ENCODE peak calls at places on chromosomes 11 and 22, in eight cellular contexts. One of them, this sample, is unnamed.

GRCh38 chr11:47766363-47767227 is 546 bp downstream of the FNBP4 start:
- DNase-seq in pancreas: peak
- DNase-seq in Right ventricle myocardium superior: peak
- DNase-seq in HuH-7.5: no peak
- DNase-seq in EH: peak
- DNase-seq in ureter: peak
- DNase-seq in mesendoderm: peak
- DNase-seq in mucosa of gallbladder: peak
- DNase-seq in this sample: peak

GRCh38 chr22:23063539-23064380 is 6.6 kb upstream of the GNAZ start:
- DNase-seq in ureter: peak
- DNase-seq in mesendoderm: no peak
- DNase-seq in EH: no peak
- DNase-seq in Right ventricle myocardium superior: no peak
- DNase-seq in pancreas: peak
- DNase-seq in mucosa of gallbladder: peak
- DNase-seq in HuH-7.5: no peak
- DNase-seq in this sample: no peak

GRCh38 chr22:17518379-17518778 is 44.9 kb upstream of the SLC25A18 start:
- DNase-seq in mesendoderm: no peak
- DNase-seq in HuH-7.5: no peak
- DNase-seq in ureter: no peak
- DNase-seq in Right ventricle myocardium superior: no peak
- DNase-seq in mucosa of gallbladder: no peak
- DNase-seq in EH: no peak
- DNase-seq in pancreas: no peak
- DNase-seq in this sample: no peak

GRCh38 chr11:2578006-2578933 is 121.5 kb downstream of the KCNQ1OT1 start:
- DNase-seq in ureter: peak
- DNase-seq in mucosa of gallbladder: no peak
- DNase-seq in HuH-7.5: no peak
- DNase-seq in EH: no peak
- DNase-seq in Right ventricle myocardium superior: peak
- DNase-seq in mesendoderm: no peak
- DNase-seq in pancreas: no peak
- DNase-seq in this sample: no peak

GRCh38 chr11:2998073-2998850 is 6.1 kb upstream of the NAP1L4 start:
- DNase-seq in Right ventricle myocardium superior: no peak
- DNase-seq in EH: no peak
- DNase-seq in mucosa of gallbladder: no peak
- DNase-seq in ureter: peak
- DNase-seq in HuH-7.5: no peak
- DNase-seq in pancreas: peak
- DNase-seq in mesendoderm: peak
- DNase-seq in this sample: no peak

GRCh38 chr11:134655189-134655937 is 243.3 kb upstream of the B3GAT1 start:
- DNase-seq in EH: no peak
- DNase-seq in Right ventricle myocardium superior: no peak
- DNase-seq in mucosa of gallbladder: no peak
- DNase-seq in pancreas: no peak
- DNase-seq in HuH-7.5: no peak
- DNase-seq in mesendoderm: no peak
- DNase-seq in ureter: peak
- DNase-seq in this sample: no peak

GRCh38 chr11:41281131-41281742 is 178.2 kb downstream of the LRRC4C start:
- DNase-seq in HuH-7.5: no peak
- DNase-seq in EH: no peak
- DNase-seq in mesendoderm: peak
- DNase-seq in pancreas: no peak
- DNase-seq in ureter: no peak
- DNase-seq in Right ventricle myocardium superior: no peak
- DNase-seq in mucosa of gallbladder: no peak
- DNase-seq in this sample: no peak

GRCh38 chr22:35443338-35443737 is 43.4 kb downstream of the MCM5 start:
- DNase-seq in pancreas: no peak
- DNase-seq in mucosa of gallbladder: no peak
- DNase-seq in HuH-7.5: no peak
- DNase-seq in mesendoderm: no peak
- DNase-seq in Right ventricle myocardium superior: no peak
- DNase-seq in ureter: no peak
- DNase-seq in EH: no peak
- DNase-seq in this sample: no peak

GRCh38 chr11:587978-588380 is 11.7 kb downstream of the PHRF1 start:
- DNase-seq in mesendoderm: peak
- DNase-seq in pancreas: no peak
- DNase-seq in Right ventricle myocardium superior: no peak
- DNase-seq in mucosa of gallbladder: peak
- DNase-seq in ureter: no peak
- DNase-seq in EH: peak
- DNase-seq in HuH-7.5: peak
- DNase-seq in this sample: no peak

GRCh38 chr11:2653930-2654739 is 45.7 kb downstream of the KCNQ1OT1 start:
- DNase-seq in Right ventricle myocardium superior: peak
- DNase-seq in mesendoderm: no peak
- DNase-seq in EH: no peak
- DNase-seq in mucosa of gallbladder: no peak
- DNase-seq in HuH-7.5: no peak
- DNase-seq in pancreas: no peak
- DNase-seq in ureter: no peak
- DNase-seq in this sample: no peak

GRCh38 chr11:106463796-106464201 is 386.3 kb downstream of the AASDHPPT start:
- DNase-seq in Right ventricle myocardium superior: no peak
- DNase-seq in mesendoderm: no peak
- DNase-seq in ureter: no peak
- DNase-seq in pancreas: no peak
- DNase-seq in EH: peak
- DNase-seq in mucosa of gallbladder: no peak
- DNase-seq in HuH-7.5: no peak
- DNase-seq in this sample: no peak

GRCh38 chr22:45201678-45202332 is 38.1 kb downstream of the NUP50 start:
- DNase-seq in EH: peak
- DNase-seq in mesendoderm: no peak
- DNase-seq in mucosa of gallbladder: no peak
- DNase-seq in HuH-7.5: no peak
- DNase-seq in ureter: no peak
- DNase-seq in Right ventricle myocardium superior: no peak
- DNase-seq in pancreas: no peak
- DNase-seq in this sample: no peak

GRCh38 chr11:110250168-110250567 is 46.2 kb downstream of the RDX start:
- DNase-seq in HuH-7.5: no peak
- DNase-seq in EH: no peak
- DNase-seq in pancreas: no peak
- DNase-seq in Right ventricle myocardium superior: no peak
- DNase-seq in ureter: no peak
- DNase-seq in mucosa of gallbladder: no peak
- DNase-seq in mesendoderm: peak
- DNase-seq in this sample: no peak

GRCh38 chr11:14320020-14320419 is 39.0 kb downstream of the RRAS2 start:
- DNase-seq in HuH-7.5: no peak
- DNase-seq in EH: peak
- DNase-seq in pancreas: no peak
- DNase-seq in ureter: no peak
- DNase-seq in mucosa of gallbladder: peak
- DNase-seq in Right ventricle myocardium superior: no peak
- DNase-seq in mesendoderm: no peak
- DNase-seq in this sample: no peak

GRCh38 chr11:6438979-6439571 is 1.7 kb downstream of the HPX start:
- DNase-seq in pancreas: peak
- DNase-seq in HuH-7.5: peak
- DNase-seq in mesendoderm: peak
- DNase-seq in Right ventricle myocardium superior: no peak
- DNase-seq in mucosa of gallbladder: peak
- DNase-seq in EH: peak
- DNase-seq in ureter: peak
- DNase-seq in this sample: peak

GRCh38 chr22:44604455-44604854 is 97.5 kb upstream of the PRR5 start:
- DNase-seq in EH: no peak
- DNase-seq in pancreas: no peak
- DNase-seq in mucosa of gallbladder: no peak
- DNase-seq in HuH-7.5: no peak
- DNase-seq in ureter: no peak
- DNase-seq in Right ventricle myocardium superior: no peak
- DNase-seq in mesendoderm: no peak
- DNase-seq in this sample: no peak

GRCh38 chr11:33942954-33943353 is 51.1 kb upstream of the LMO2 start:
- DNase-seq in mucosa of gallbladder: no peak
- DNase-seq in HuH-7.5: no peak
- DNase-seq in ureter: no peak
- DNase-seq in Right ventricle myocardium superior: peak
- DNase-seq in mesendoderm: no peak
- DNase-seq in EH: peak
- DNase-seq in pancreas: no peak
- DNase-seq in this sample: no peak

GRCh38 chr11:72491001-72491400 is 56.7 kb upstream of the CLPB start:
- DNase-seq in mucosa of gallbladder: no peak
- DNase-seq in pancreas: no peak
- DNase-seq in EH: no peak
- DNase-seq in mesendoderm: no peak
- DNase-seq in ureter: no peak
- DNase-seq in HuH-7.5: no peak
- DNase-seq in Right ventricle myocardium superior: no peak
- DNase-seq in this sample: no peak

GRCh38 chr11:10488581-10489443 is 33.7 kb downstream of the AMPD3 start:
- DNase-seq in mucosa of gallbladder: peak
- DNase-seq in EH: no peak
- DNase-seq in mesendoderm: no peak
- DNase-seq in HuH-7.5: no peak
- DNase-seq in pancreas: no peak
- DNase-seq in Right ventricle myocardium superior: no peak
- DNase-seq in ureter: peak
- DNase-seq in this sample: no peak

GRCh38 chr11:94792453-94792852 is 24.3 kb downstream of the AMOTL1 start:
- DNase-seq in Right ventricle myocardium superior: no peak
- DNase-seq in mesendoderm: no peak
- DNase-seq in mucosa of gallbladder: no peak
- DNase-seq in ureter: no peak
- DNase-seq in HuH-7.5: no peak
- DNase-seq in EH: no peak
- DNase-seq in pancreas: no peak
- DNase-seq in this sample: no peak

GRCh38 chr11:112195906-112196305 is 20.6 kb downstream of the BCO2 start:
- DNase-seq in HuH-7.5: no peak
- DNase-seq in pancreas: no peak
- DNase-seq in mesendoderm: no peak
- DNase-seq in ureter: no peak
- DNase-seq in Right ventricle myocardium superior: no peak
- DNase-seq in EH: peak
- DNase-seq in mucosa of gallbladder: peak
- DNase-seq in this sample: no peak

GRCh38 chr11:71251159-71251721 is 1.1 kb downstream of the SHANK2 start:
- DNase-seq in EH: no peak
- DNase-seq in pancreas: peak
- DNase-seq in mucosa of gallbladder: no peak
- DNase-seq in ureter: no peak
- DNase-seq in mesendoderm: no peak
- DNase-seq in HuH-7.5: peak
- DNase-seq in Right ventricle myocardium superior: no peak
- DNase-seq in this sample: peak

GRCh38 chr22:17633217-17633997 is 4.9 kb upstream of the ATP6V1E1 start:
- DNase-seq in EH: peak
- DNase-seq in mesendoderm: peak
- DNase-seq in Right ventricle myocardium superior: no peak
- DNase-seq in ureter: peak
- DNase-seq in mucosa of gallbladder: no peak
- DNase-seq in HuH-7.5: peak
- DNase-seq in pancreas: no peak
- DNase-seq in this sample: no peak

GRCh38 chr11:107961480-107961879 is 33.2 kb downstream of the RAB39A start:
- DNase-seq in mesendoderm: no peak
- DNase-seq in pancreas: no peak
- DNase-seq in mucosa of gallbladder: no peak
- DNase-seq in ureter: no peak
- DNase-seq in Right ventricle myocardium superior: no peak
- DNase-seq in EH: no peak
- DNase-seq in HuH-7.5: no peak
- DNase-seq in this sample: no peak

This sample was measured in neural progenitor cell.